ENCODE peak calls at places on chromosomes 7 and 10, in seven cellular contexts. F is NCI-H1694 treated with DMSO at 0.1 percent for 48 hours, V is choroid plexus epithelial cell, Z is hepatic stellate cell, Q is MV-4-11, G is HS-5, O is KBM-7. M is an unnamed sample.

GRCh38 chr7:117825132-117825531 is 48.1 kb downstream of the CTTNBP2 start:
- DNase-seq in O (no peak), F (no peak), G (no peak), V (peak), Q (no peak), Z (peak), M (peak)

GRCh38 chr10:995559-995926 is 7.3 kb downstream of the GTPBP4 start:
- DNase-seq in O (no peak), G (no peak), Z (no peak), F (no peak), V (no peak), Q (no peak), M (no peak)

GRCh38 chr7:157408258-157409101 is 71.7 kb downstream of the DNAJB6 start:
- DNase-seq in G (no peak), Q (peak), O (no peak), V (no peak), F (no peak), Z (no peak), M (no peak)

GRCh38 chr10:103480521-103480920 is 1.5 kb upstream of the CALHM3 start:
- DNase-seq in V (no peak), F (no peak), O (no peak), Q (no peak), G (no peak), Z (peak), M (no peak)

GRCh38 chr7:41130596-41131236 is 572.2 kb downstream of the INHBA start:
- DNase-seq in Q (no peak), V (no peak), F (peak), O (no peak), G (no peak), Z (no peak), M (no peak)

GRCh38 chr10:2731940-2732339 is 335.4 kb upstream of the PFKP start:
- DNase-seq in G (no peak), Z (no peak), O (no peak), V (no peak), F (no peak), Q (no peak), M (no peak)

GRCh38 chr7:30564243-30564892 is 30.3 kb upstream of the GARS1 start:
- DNase-seq in F (peak), V (peak), G (peak), Q (peak), Z (peak), O (peak), M (peak)

GRCh38 chr10:93820434-93820833 is 62.7 kb downstream of the LGI1 start:
- DNase-seq in Z (no peak), O (no peak), F (no peak), V (no peak), Q (no peak), G (no peak), M (no peak)

GRCh38 chr7:68562323-68562899 is 1035.9 kb upstream of the AUTS2 start:
- DNase-seq in Z (no peak), V (peak), F (no peak), G (no peak), O (no peak), Q (no peak), M (no peak)

GRCh38 chr10:35336921-35337741 is 822 bp downstream of the CCNY start:
- DNase-seq in O (peak), Q (no peak), Z (peak), F (no peak), V (no peak), G (no peak), M (no peak)

GRCh38 chr10:91545817-91546216 is 87.1 kb downstream of the PPP1R3C start:
- DNase-seq in G (no peak), O (no peak), V (no peak), Z (no peak), Q (no peak), F (no peak), M (no peak)

M was measured in amniotic epithelial cell.